ENCODE peak calls at places on chromosomes 4 and X, in five cellular contexts. Y, H, L, E and I are unnamed samples. For H3K36me3 and H3K4me1, the result is how much of the 10 kb centered on the place peaks cover.

GRCh38 chr4:170386974-170387373 is 297.2 kb upstream of the AADAT start:
- DNase-seq in Y (no peak), H (no peak), L (no peak), E (no peak), I (no peak)

GRCh38 chrX:139936259-139936658 is 3.4 kb upstream of the ATP11C start:
- DNase-seq in Y (no peak), H (no peak), L (no peak), E (no peak), I (no peak)

GRCh38 chr4:143021384-143021783 is 163.3 kb upstream of the USP38 start:
- DNase-seq in Y (no peak), H (no peak), L (no peak), E (no peak), I (no peak)

GRCh38 chrX:39508300-39508692 is 589.5 kb downstream of the BCOR start:
- DNase-seq in Y (no peak), H (no peak), L (no peak), E (no peak), I (no peak)

GRCh38 chr4:183344523-183345255 is 22.5 kb upstream of the CLDN24 start:
- DNase-seq in Y (no peak), H (no peak), L (no peak), E (peak), I (no peak)

GRCh38 chrX:9341305-9342201 is 123.3 kb upstream of the TBL1X start:
- DNase-seq in Y (peak), H (peak), L (peak), E (no peak), I (peak)

GRCh38 chr4:186676531-186677158 is 47.0 kb downstream of the FAT1 start:
- DNase-seq in Y (no peak), H (no peak), L (no peak), E (no peak), I (no peak)

GRCh38 chr4:172654482-172654881 is 514.1 kb upstream of the GALNT7 start:
- DNase-seq in Y (no peak), H (no peak), L (no peak), E (no peak), I (no peak)

GRCh38 chr4:6198768-6199343 is 1.5 kb downstream of the JAKMIP1 start:
- DNase-seq in Y (no peak), H (no peak), L (no peak), E (peak), I (no peak)

GRCh38 chrX:42776195-42776594 is 1.8 kb downstream of the PPP1R2C start:
- DNase-seq in Y (no peak), H (no peak), L (no peak), E (no peak), I (no peak)

GRCh38 chr4:103091601-103092223 is 7.9 kb downstream of the BDH2 start:
- DNase-seq in Y (no peak), H (no peak), L (no peak), E (no peak), I (no peak)

GRCh38 chr4:87853108-87853507 is 20.3 kb downstream of the MEPE start:
- DNase-seq in Y (no peak), H (no peak), L (no peak), E (no peak), I (peak)

GRCh38 chrX:3160771-3161170 is 119.5 kb downstream of the ARSF start:
- DNase-seq in Y (no peak), H (no peak), L (no peak), E (no peak), I (no peak)

GRCh38 chr4:157271166-157271869 is 50.8 kb downstream of the GRIA2 start:
- DNase-seq in Y (no peak), H (no peak), L (no peak), E (no peak), I (no peak)

GRCh38 chr4:24521544-24521943 is 62.8 kb downstream of the DHX15 start:
- DNase-seq in Y (no peak), H (no peak), L (no peak), E (no peak), I (no peak)
- H3K36me3 ChIP-seq in Y (under half), H (under half), L (under half), E (under half), I (under half)

GRCh38 chr4:57043304-57044251 is 64.9 kb downstream of the POLR2B start:
- DNase-seq in Y (no peak), H (peak), L (no peak), E (no peak), I (no peak)
- H3K4me1 ChIP-seq in Y (under half), H (under half), L (under half), E (under half), I (under half)

GRCh38 chr4:75495489-75495888 is 18.7 kb downstream of the RCHY1 start:
- DNase-seq in Y (no peak), H (no peak), L (no peak), E (no peak), I (no peak)

GRCh38 chr4:75484195-75484594 is 30.0 kb downstream of the RCHY1 start:
- DNase-seq in Y (no peak), H (no peak), L (no peak), E (no peak), I (no peak)

GRCh38 chr4:75494563-75494962 is 19.6 kb downstream of the RCHY1 start:
- DNase-seq in Y (no peak), H (no peak), L (no peak), E (no peak), I (no peak)

DNA sequence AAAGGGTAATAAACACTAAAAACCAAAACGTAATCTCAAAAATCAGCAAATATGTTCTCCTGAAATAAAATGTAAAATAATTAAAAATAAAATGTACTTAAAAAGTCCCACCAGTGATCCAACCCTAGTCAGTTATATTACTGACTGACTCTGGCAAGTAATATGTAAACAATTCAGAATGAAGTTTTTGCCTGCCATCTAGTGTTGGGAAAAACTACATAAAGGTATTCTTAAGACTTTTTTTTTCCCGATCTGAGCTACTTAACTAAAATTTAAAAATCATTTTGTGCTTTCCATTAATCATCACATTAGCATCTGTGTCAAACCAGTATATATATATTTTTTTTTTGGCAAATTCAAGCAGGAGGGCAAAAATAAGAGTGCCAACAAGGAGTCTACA is 24.0 kb downstream of the RCHY1 start:
- DNase-seq in Y (no peak), H (no peak), L (no peak), E (no peak), I (no peak)
- H3K36me3 ChIP-seq in Y (under half), H (under half), L (half or more), E (under half), I (under half)

GRCh38 chrX:13033193-13033592 is 11.2 kb downstream of the FAM9C start:
- DNase-seq in Y (no peak), H (no peak), L (no peak), E (no peak), I (no peak)
- H3K4me1 ChIP-seq in Y (under half), H (under half), L (under half), E (under half), I (under half)

GRCh38 chr4:1369484-1370079 is 22.6 kb downstream of the UVSSA start:
- DNase-seq in Y (no peak), H (no peak), L (peak), E (no peak), I (peak)
- H3K36me3 ChIP-seq in Y (under half), H (under half), L (half or more), E (half or more), I (under half)

DNA sequence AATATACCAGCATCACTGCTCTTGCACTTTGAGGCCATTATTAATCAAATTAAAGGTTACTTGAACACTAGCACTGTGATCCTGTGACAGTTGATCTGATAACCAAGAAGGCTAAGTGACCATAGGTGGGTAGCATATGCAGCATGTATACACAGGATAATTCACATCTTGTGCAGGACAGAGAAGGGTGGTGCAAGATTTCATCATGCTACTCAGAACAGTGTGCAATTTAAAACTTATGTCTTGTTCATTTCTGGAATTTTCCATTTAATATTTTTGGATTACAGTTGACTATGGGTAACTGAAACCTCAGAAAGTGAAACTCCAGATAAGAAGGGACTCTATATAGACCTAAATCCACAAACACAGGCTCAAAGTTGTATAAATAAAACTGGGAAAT is 78.2 kb upstream of the PDE5A start:
- DNase-seq in Y (no peak), H (no peak), L (no peak), E (no peak), I (no peak)
- H3K4me1 ChIP-seq in Y (under half), H (under half), L (under half), E (under half), I (under half)

GRCh38 chr4:76811604-76812412 is 86.1 kb downstream of the SOWAHB start:
- DNase-seq in Y (no peak), H (peak), L (no peak), E (no peak), I (no peak)

GRCh38 chr4:76813070-76813469 is 84.9 kb downstream of the SOWAHB start:
- DNase-seq in Y (no peak), H (no peak), L (no peak), E (no peak), I (no peak)

GRCh38 chr4:76806336-76806735 is 91.6 kb downstream of the SOWAHB start:
- DNase-seq in Y (no peak), H (no peak), L (no peak), E (no peak), I (no peak)

GRCh38 chr4:76806757-76807156 is 91.2 kb downstream of the SOWAHB start:
- DNase-seq in Y (no peak), H (no peak), L (no peak), E (no peak), I (no peak)

GRCh38 chr4:76809594-76810305 is 88.2 kb downstream of the SOWAHB start:
- DNase-seq in Y (no peak), H (no peak), L (no peak), E (no peak), I (no peak)
- H3K36me3 ChIP-seq in Y (under half), H (under half), L (under half), E (under half), I (under half)